ENCODE peak calls at places on chromosome 7, in nine cellular contexts. O, D, N, L, R, Y, H, J and W are unnamed samples.

GRCh38 chr7:46165281-46165680 is 244.2 kb upstream of the IGFBP3 start:
- DNase-seq in O (no peak), D (no peak), N (no peak), L (peak), R (no peak), Y (no peak), H (no peak), J (no peak), W (no peak)

GRCh38 chr7:84245831-84246230 is 51.2 kb upstream of the SEMA3A start:
- DNase-seq in O (no peak), D (no peak), N (no peak), L (no peak), R (no peak), Y (no peak), H (no peak), J (peak), W (no peak)

GRCh38 chr7:47651355-47652317 is 69.7 kb upstream of the TNS3 start:
- DNase-seq in O (no peak), D (no peak), N (peak), L (peak), R (no peak), Y (no peak), H (no peak), J (no peak), W (no peak)

GRCh38 chr7:95608344-95609173 is 12.2 kb upstream of the PDK4 start:
- DNase-seq in O (peak), D (no peak), N (peak), L (peak), R (peak), Y (peak), H (no peak), J (peak), W (no peak)

GRCh38 chr7:99090811-99091582 is 52.9 kb downstream of the SMURF1 start:
- DNase-seq in O (no peak), D (no peak), N (no peak), L (no peak), R (no peak), Y (no peak), H (no peak), J (no peak), W (no peak)

GRCh38 chr7:88522771-88523316 is 216.2 kb upstream of the STEAP4 start:
- DNase-seq in O (peak), D (no peak), N (no peak), L (no peak), R (no peak), Y (no peak), H (no peak), J (peak), W (no peak)

GRCh38 chr7:158559356-158559755 is 28.3 kb downstream of the PTPRN2 start:
- DNase-seq in O (no peak), D (no peak), N (no peak), L (no peak), R (no peak), Y (no peak), H (no peak), J (no peak), W (no peak)

GRCh38 chr7:41777894-41778596 is 75.2 kb upstream of the INHBA start:
- DNase-seq in O (no peak), D (no peak), N (no peak), L (no peak), R (no peak), Y (no peak), H (no peak), J (no peak), W (no peak)

GRCh38 chr7:123096434-123096833 is 100.9 kb upstream of the TAS2R16 start:
- DNase-seq in O (no peak), D (no peak), N (no peak), L (no peak), R (no peak), Y (no peak), H (no peak), J (no peak), W (no peak)

GRCh38 chr7:19853261-19853832 is 79.9 kb upstream of the TMEM196 start:
- DNase-seq in O (no peak), D (no peak), N (no peak), L (peak), R (no peak), Y (no peak), H (no peak), J (no peak), W (no peak)

GRCh38 chr7:15938153-15938552 is 251.7 kb upstream of the MEOX2 start:
- DNase-seq in O (no peak), D (no peak), N (no peak), L (no peak), R (no peak), Y (no peak), H (no peak), J (no peak), W (no peak)

GRCh38 chr7:95609277-95609971 is 13.1 kb upstream of the PDK4 start:
- DNase-seq in O (no peak), D (no peak), N (no peak), L (peak), R (no peak), Y (no peak), H (no peak), J (peak), W (no peak)

GRCh38 chr7:28618383-28618782 is 206.1 kb downstream of the CREB5 start:
- DNase-seq in O (no peak), D (no peak), N (no peak), L (no peak), R (no peak), Y (no peak), H (no peak), J (no peak), W (no peak)

GRCh38 chr7:122689346-122690109 is 9.4 kb downstream of the RNF133 start:
- DNase-seq in O (no peak), D (no peak), N (no peak), L (no peak), R (no peak), Y (no peak), H (no peak), J (no peak), W (no peak)

GRCh38 chr7:96111405-96111804 is 210.5 kb downstream of the SLC25A13 start:
- DNase-seq in O (no peak), D (no peak), N (no peak), L (no peak), R (no peak), Y (no peak), H (no peak), J (no peak), W (no peak)

GRCh38 chr7:3678411-3678810 is 377.4 kb downstream of the SDK1 start:
- DNase-seq in O (no peak), D (no peak), N (no peak), L (no peak), R (no peak), Y (no peak), H (no peak), J (no peak), W (no peak)